ENCODE peak calls at places on chromosomes 6 and 20, in six cellular contexts. K is ascending aorta; R is neural crest cell; T is CD4-positive, alpha-beta T cell; B is fibroblast of lung; Q is IMR-90. Y is an unnamed sample.
A peak's percentile ranks its signal among the peaks of the same experiment; 100 is the strongest.

GRCh38 chr6:43200541-43200940 is 18.5 kb downstream of the CUL9 start:
- DNase-seq in T (no peak), Q (no peak), K (no peak), R (no peak), B (no peak), Y (no peak)

GRCh38 chr20:22490287-22491187 is 93.8 kb downstream of the FOXA2 start:
- DNase-seq in Q (no peak), K (no peak), R (no peak), T (no peak), B (no peak), Y (no peak)

GRCh38 chr6:37607949-37608348 is 89.7 kb downstream of the MDGA1 start:
- DNase-seq in B (peak; percentile 63), Q (peak; percentile 57), R (no peak), K (no peak), T (no peak), Y (no peak)

GRCh38 chr6:134434019-134434949 is 116.4 kb upstream of the SGK1 start:
- DNase-seq in Q (no peak), K (no peak), T (peak; percentile 19), B (no peak), R (no peak), Y (no peak)

GRCh38 chr6:37495199-37495913 is 4.3 kb downstream of the CCDC167 start:
- DNase-seq in R (no peak), Q (no peak), K (no peak), B (no peak), T (no peak), Y (no peak)

GRCh38 chr20:35907017-35907685 is 47.2 kb downstream of the SCAND1 start:
- DNase-seq in Q (no peak), R (no peak), K (no peak), B (no peak), T (no peak), Y (no peak)

GRCh38 chr6:100435299-100435698 is 29.4 kb downstream of the SIM1 start:
- DNase-seq in R (no peak), B (peak; percentile 73), K (no peak), T (no peak), Q (no peak), Y (no peak)

GRCh38 chr20:33202451-33202850 is 14.7 kb upstream of the BPIFA3 start:
- DNase-seq in Q (no peak), B (no peak), K (no peak), R (no peak), T (no peak), Y (no peak)

GRCh38 chr20:50493881-50494253 is 16.3 kb upstream of the PTPN1 start:
- DNase-seq in Q (no peak), T (no peak), B (no peak), R (no peak), K (no peak), Y (no peak)

GRCh38 chr6:75130784-75131183 is 75.1 kb downstream of the COL12A1 start:
- DNase-seq in B (peak; percentile 81), K (no peak), T (no peak), Q (peak; percentile 76), R (no peak), Y (no peak)

GRCh38 chr6:168711049-168711640 is 270.2 kb downstream of the SMOC2 start:
- DNase-seq in T (no peak), K (no peak), R (no peak), Q (no peak), B (no peak), Y (no peak)

GRCh38 chr6:168941036-168941435 is 312.6 kb downstream of the THBS2 start:
- DNase-seq in K (no peak), T (no peak), B (no peak), R (no peak), Q (no peak), Y (no peak)

GRCh38 chr6:168678588-168678987 is 237.6 kb downstream of the SMOC2 start:
- DNase-seq in B (no peak), T (no peak), K (no peak), R (no peak), Q (no peak), Y (no peak)

GRCh38 chr20:32963176-32963575 is 41.1 kb downstream of the SUN5 start:
- DNase-seq in T (no peak), Q (no peak), R (no peak), B (no peak), K (no peak), Y (no peak)

GRCh38 chr6:40164345-40164755 is 230.1 kb upstream of the MOCS1 start:
- DNase-seq in K (no peak), B (no peak), Q (no peak), R (no peak), T (no peak), Y (no peak)

GRCh38 chr6:73328790-73329189 is 25.3 kb downstream of the DPPA5 start:
- DNase-seq in B (no peak), R (no peak), T (no peak), Q (no peak), K (no peak), Y (no peak)

GRCh38 chr6:170124150-170124549 is 166.7 kb downstream of the DLL1 start:
- DNase-seq in B (no peak), Q (no peak), R (no peak), T (no peak), K (peak; percentile 41), Y (no peak)

GRCh38 chr6:43954311-43955131 is 172.7 kb downstream of the MRPL14 start:
- DNase-seq in B (no peak), Q (no peak), K (no peak), T (no peak), R (no peak), Y (no peak)

GRCh38 chr6:130708338-130708737 is 118.9 kb upstream of the SMLR1 start:
- DNase-seq in K (no peak), R (no peak), T (no peak), Q (peak; percentile 50), B (no peak), Y (no peak)

GRCh38 chr6:154933181-154933827 is 61.8 kb upstream of the TIAM2 start:
- DNase-seq in B (peak; percentile 82), T (no peak), Q (peak; percentile 32), R (no peak), K (no peak), Y (no peak)

GRCh38 chr6:106334646-106335448 is 9.3 kb upstream of the ATG5 start:
- DNase-seq in T (peak; percentile 39), B (peak; percentile 34), R (peak; percentile 15), K (no peak), Q (peak; percentile 47), Y (peak; percentile 24)

GRCh38 chr6:109687271-109687721 is 3.7 kb downstream of the AK9 start:
- DNase-seq in R (no peak), K (peak; percentile 67), Q (peak; percentile 96), B (peak; percentile 96), T (no peak), Y (no peak)

GRCh38 chr6:29733057-29733456 is 9.8 kb downstream of the HLA-F start:
- DNase-seq in B (no peak), K (no peak), T (no peak), R (no peak), Q (no peak), Y (no peak)

GRCh38 chr20:18466894-18467678 is at the start of the genes DZANK1 and POLR3F:
- DNase-seq in R (peak; percentile 93), T (peak; percentile 89), Q (peak; percentile 94), B (peak; percentile 95), K (peak; percentile 97), Y (peak; percentile 87)

GRCh38 chr6:135675862-135676261 is 175.6 kb upstream of the PDE7B start:
- DNase-seq in R (peak; percentile 17), Q (peak; percentile 41), B (peak; percentile 13), K (no peak), T (peak; percentile 38), Y (no peak)

GRCh38 chr6:29602564-29603361 is 17.8 kb downstream of the OR2H2 start:
- DNase-seq in R (peak; percentile 34), Q (peak; percentile 7), B (peak; percentile 16), K (no peak), T (no peak), Y (no peak)

GRCh38 chr6:97978855-97979271 is 695.8 kb upstream of the MMS22L start:
- DNase-seq in K (no peak), B (no peak), T (no peak), R (no peak), Q (no peak), Y (no peak)

GRCh38 chr20:23144856-23145255 is 58.7 kb upstream of the CD93 start:
- DNase-seq in Q (no peak), T (no peak), R (no peak), B (no peak), K (no peak), Y (no peak)

GRCh38 chr20:1301031-1301529 is 27.9 kb downstream of the SDCBP2 start:
- DNase-seq in T (peak; percentile 39), R (no peak), K (no peak), B (peak; percentile 71), Q (peak; percentile 75), Y (no peak)

GRCh38 chr20:42018979-42019378 is 400.8 kb upstream of the CHD6 start:
- DNase-seq in T (no peak), Q (no peak), B (no peak), K (no peak), R (no peak), Y (no peak)
- TF ChIP-seq CTCF in T (no peak), Q (no peak), B (no peak), K (no peak), R (peak; percentile 38), Y (no peak)

GRCh38 chr6:138293996-138294395 is 75.7 kb upstream of the PBOV1 start:
- DNase-seq in R (no peak), Q (no peak), K (no peak), B (peak; percentile 63), T (no peak), Y (no peak)
- TF ChIP-seq CTCF in R (no peak), Q (no peak), K (no peak), B (no peak), T (no peak), Y (no peak)

DNA sequence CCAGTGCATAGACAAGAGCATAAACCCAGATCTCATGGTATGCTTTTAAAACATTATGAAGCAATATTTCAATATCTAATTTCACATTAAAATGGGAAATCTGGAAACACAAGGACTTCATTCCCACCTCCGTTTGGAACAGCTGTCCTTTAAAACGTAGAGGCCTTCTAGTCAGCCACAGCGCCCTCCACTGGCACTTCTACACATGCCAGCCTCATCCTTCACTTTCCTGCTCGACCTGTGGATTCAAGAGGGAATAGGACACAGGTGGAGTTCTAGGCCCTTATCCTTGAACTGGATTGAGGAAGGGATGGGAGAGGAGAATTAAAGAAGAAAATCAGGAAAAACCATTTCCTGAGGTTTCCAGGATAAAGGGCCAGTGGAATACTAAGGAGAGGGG is 85.6 kb downstream of the LYRM4 start:
- DNase-seq in Q (no peak), T (no peak), B (no peak), R (peak; percentile 33), K (no peak), Y (no peak)
- TF ChIP-seq CTCF in Q (peak; percentile 26), T (no peak), B (peak; percentile 27), R (peak; percentile 61), K (no peak), Y (no peak)

DNA sequence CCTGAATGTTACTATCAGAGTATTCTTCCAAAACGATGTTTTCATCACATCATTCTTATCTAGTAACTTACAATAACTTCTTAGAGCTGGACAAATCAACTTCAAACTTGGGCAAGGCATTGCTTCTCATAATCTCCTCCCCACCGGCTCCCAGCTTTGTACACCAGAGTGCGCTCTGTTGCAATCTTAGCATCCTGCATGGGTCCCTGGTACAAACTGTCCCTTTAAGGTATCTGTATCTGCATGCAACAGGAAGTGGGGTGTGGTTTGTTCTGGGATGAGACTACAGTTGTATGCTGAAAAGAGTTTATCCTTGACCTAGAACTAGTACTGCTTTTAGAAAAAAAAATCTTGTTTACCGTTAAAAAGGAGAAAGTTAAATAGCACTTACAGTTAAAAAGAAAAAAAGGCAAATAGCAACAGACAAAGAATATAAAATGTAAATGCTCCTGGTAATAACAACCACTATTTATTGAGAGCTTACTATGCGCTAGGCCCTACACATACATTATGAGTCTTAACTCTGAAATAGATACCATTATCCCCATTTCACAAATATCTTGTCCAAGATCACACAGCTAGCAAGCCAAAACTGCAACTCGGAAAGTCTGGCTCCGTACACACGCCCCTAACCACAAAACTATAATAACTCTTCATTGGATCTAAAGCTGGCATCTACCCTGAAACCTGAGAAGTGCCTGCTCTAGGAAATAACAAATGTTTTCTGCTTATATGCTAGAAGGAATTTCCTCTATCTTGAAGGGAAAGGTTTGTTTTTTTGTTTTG is 9.8 kb upstream of the HECA start:
- DNase-seq in K (peak; percentile 75), R (no peak), T (peak; percentile 81), Q (peak; percentile 49), B (peak; percentile 56), Y (peak; percentile 54)
- TF ChIP-seq CTCF in K (no peak), R (peak; percentile 51), T (peak; percentile 80), Q (peak; percentile 31), B (peak; percentile 25), Y (peak; percentile 67)